ENCODE peak calls at places on chromosomes 4 and X, in four cellular contexts. One of them, this sample, is unnamed.

GRCh38 chrX:110448459-110448858 is 89.8 kb downstream of the RTL9 start:
- DNase-seq in aorta: no peak
- DNase-seq in Karpas-422: no peak
- DNase-seq in heart left ventricle: no peak
- DNase-seq in this sample: no peak

GRCh38 chr4:123110147-123110546 is 187.8 kb upstream of the NUDT6 start:
- DNase-seq in aorta: no peak
- DNase-seq in Karpas-422: no peak
- DNase-seq in heart left ventricle: no peak
- DNase-seq in this sample: no peak

GRCh38 chr4:140071806-140072205 is 82.2 kb downstream of the MAML3 start:
- DNase-seq in Karpas-422: no peak
- DNase-seq in aorta: no peak
- DNase-seq in heart left ventricle: peak
- DNase-seq in this sample: peak

GRCh38 chr4:140427919-140428471 is 547 bp upstream of the CLGN start:
- DNase-seq in Karpas-422: no peak
- DNase-seq in heart left ventricle: no peak
- DNase-seq in aorta: no peak
- DNase-seq in this sample: no peak

GRCh38 chrX:106716004-106716403 is 10.5 kb upstream of the RNF128 start:
- DNase-seq in Karpas-422: no peak
- DNase-seq in aorta: no peak
- DNase-seq in heart left ventricle: no peak
- DNase-seq in this sample: no peak

GRCh38 chr4:19971829-19972228 is 279.9 kb upstream of the SLIT2 start:
- DNase-seq in aorta: no peak
- DNase-seq in Karpas-422: no peak
- DNase-seq in heart left ventricle: no peak
- DNase-seq in this sample: no peak

GRCh38 chr4:125891597-125892258 is 577.0 kb downstream of the FAT4 start:
- DNase-seq in Karpas-422: no peak
- DNase-seq in aorta: no peak
- DNase-seq in heart left ventricle: no peak
- DNase-seq in this sample: peak

GRCh38 chr4:7839856-7840255 is 99.8 kb downstream of the AFAP1 start:
- DNase-seq in aorta: no peak
- DNase-seq in Karpas-422: peak
- DNase-seq in heart left ventricle: no peak
- DNase-seq in this sample: no peak

GRCh38 chr4:155072417-155072816 is 136.0 kb upstream of the NPY2R start:
- DNase-seq in aorta: no peak
- DNase-seq in heart left ventricle: no peak
- DNase-seq in Karpas-422: no peak
- DNase-seq in this sample: no peak

GRCh38 chr4:1416051-1416947 is 10.1 kb upstream of the NKX1-1 start:
- DNase-seq in aorta: peak
- DNase-seq in Karpas-422: no peak
- DNase-seq in heart left ventricle: no peak
- DNase-seq in this sample: no peak

GRCh38 chr4:4618846-4619245 is 77.0 kb upstream of the STX18 start:
- DNase-seq in heart left ventricle: no peak
- DNase-seq in Karpas-422: no peak
- DNase-seq in aorta: no peak
- DNase-seq in this sample: no peak

GRCh38 chr4:98148856-98149255 is 5.6 kb upstream of the STPG2 start:
- DNase-seq in Karpas-422: no peak
- DNase-seq in heart left ventricle: no peak
- DNase-seq in aorta: no peak
- DNase-seq in this sample: no peak

GRCh38 chr4:92090887-92091286 is 212.9 kb upstream of the GRID2 start:
- DNase-seq in Karpas-422: no peak
- DNase-seq in aorta: no peak
- DNase-seq in heart left ventricle: no peak
- DNase-seq in this sample: no peak

GRCh38 chrX:1455948-1456280 is 3.2 kb upstream of the ASMTL start:
- DNase-seq in aorta: no peak
- DNase-seq in Karpas-422: no peak
- DNase-seq in heart left ventricle: no peak
- DNase-seq in this sample: no peak

GRCh38 chr4:6054162-6054922 is 36.1 kb upstream of the C4orf50 start:
- DNase-seq in aorta: peak
- DNase-seq in Karpas-422: no peak
- DNase-seq in heart left ventricle: no peak
- DNase-seq in this sample: no peak

GRCh38 chrX:76148753-76149152 is 24.1 kb upstream of the PBDC1 start:
- DNase-seq in Karpas-422: peak
- DNase-seq in aorta: no peak
- DNase-seq in heart left ventricle: peak
- DNase-seq in this sample: no peak

GRCh38 chr4:26459054-26459755 is 31.1 kb downstream of the CCKAR start:
- DNase-seq in heart left ventricle: no peak
- DNase-seq in aorta: no peak
- DNase-seq in Karpas-422: peak
- DNase-seq in this sample: peak

GRCh38 chrX:134999469-134999868 is 8.7 kb downstream of the SMIM10 start:
- DNase-seq in aorta: no peak
- DNase-seq in heart left ventricle: no peak
- DNase-seq in Karpas-422: peak
- DNase-seq in this sample: peak

GRCh38 chr4:109873791-109874514 is 26.0 kb downstream of the LRIT3 start:
- DNase-seq in heart left ventricle: no peak
- DNase-seq in aorta: no peak
- DNase-seq in Karpas-422: no peak
- DNase-seq in this sample: peak

GRCh38 chr4:15400911-15401671 is 26.7 kb upstream of the C1QTNF7 start:
- DNase-seq in heart left ventricle: peak
- DNase-seq in Karpas-422: no peak
- DNase-seq in aorta: peak
- DNase-seq in this sample: peak

GRCh38 chrX:38973327-38973726 is 172.1 kb downstream of the MID1IP1 start:
- DNase-seq in aorta: no peak
- DNase-seq in Karpas-422: no peak
- DNase-seq in heart left ventricle: no peak
- DNase-seq in this sample: peak

GRCh38 chr4:66160606-66161005 is 490.3 kb upstream of the EPHA5 start:
- DNase-seq in Karpas-422: no peak
- DNase-seq in aorta: no peak
- DNase-seq in heart left ventricle: no peak
- DNase-seq in this sample: no peak

GRCh38 chrX:7215842-7216241 is 67.9 kb upstream of the PUDP start:
- DNase-seq in aorta: no peak
- DNase-seq in Karpas-422: no peak
- DNase-seq in heart left ventricle: no peak
- DNase-seq in this sample: no peak

GRCh38 chr4:82525287-82525898 is 36.4 kb downstream of the TMEM150C start:
- DNase-seq in heart left ventricle: no peak
- DNase-seq in Karpas-422: no peak
- DNase-seq in aorta: no peak
- DNase-seq in this sample: no peak

GRCh38 chrX:136636121-136636520 is 11.8 kb upstream of the CD40LG start:
- DNase-seq in heart left ventricle: no peak
- DNase-seq in Karpas-422: no peak
- DNase-seq in aorta: no peak
- DNase-seq in this sample: no peak

GRCh38 chr4:1987296-1987695 is 21.5 kb downstream of the NELFA start:
- DNase-seq in Karpas-422: no peak
- DNase-seq in heart left ventricle: no peak
- DNase-seq in aorta: no peak
- DNase-seq in this sample: no peak

GRCh38 chrX:153828723-153829548 is 1.4 kb downstream of the PDZD4 start:
- DNase-seq in aorta: peak
- DNase-seq in heart left ventricle: no peak
- DNase-seq in Karpas-422: no peak
- DNase-seq in this sample: no peak
- H3K4me3 ChIP-seq in aorta: no peak
- H3K4me3 ChIP-seq in heart left ventricle: peak
- H3K4me3 ChIP-seq in Karpas-422: no peak
- H3K4me3 ChIP-seq in this sample: no peak

DNA sequence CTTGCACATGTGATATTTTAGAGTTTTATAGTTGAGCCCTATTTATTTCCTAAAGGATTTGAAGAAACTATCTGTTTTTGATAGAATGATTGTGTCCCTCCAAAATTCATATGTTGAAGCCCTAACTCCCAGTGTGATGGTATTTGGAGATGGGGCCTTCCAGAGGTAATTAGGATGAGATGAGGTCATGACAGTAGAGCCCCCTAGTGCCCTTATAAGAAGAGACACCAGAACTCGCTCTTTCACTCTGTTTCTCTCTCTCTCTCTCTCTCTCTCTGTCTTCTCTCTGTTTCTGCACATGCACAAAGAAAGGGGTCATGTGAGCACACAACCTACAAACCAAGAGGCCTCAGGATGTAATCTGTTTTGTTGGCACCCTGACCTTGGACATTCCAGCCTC is 921.9 kb upstream of the DIAPH2 start:
- DNase-seq in aorta: no peak
- DNase-seq in heart left ventricle: no peak
- DNase-seq in Karpas-422: peak
- DNase-seq in this sample: no peak
- H3K4me3 ChIP-seq in aorta: no peak
- H3K4me3 ChIP-seq in heart left ventricle: no peak
- H3K4me3 ChIP-seq in Karpas-422: no peak
- H3K4me3 ChIP-seq in this sample: no peak

GRCh38 chrX:40996886-40997530 is 88.2 kb upstream of the USP9X start:
- DNase-seq in Karpas-422: peak
- DNase-seq in aorta: no peak
- DNase-seq in heart left ventricle: peak
- DNase-seq in this sample: peak
- H3K4me3 ChIP-seq in Karpas-422: peak
- H3K4me3 ChIP-seq in aorta: no peak
- H3K4me3 ChIP-seq in heart left ventricle: no peak
- H3K4me3 ChIP-seq in this sample: no peak

DNA sequence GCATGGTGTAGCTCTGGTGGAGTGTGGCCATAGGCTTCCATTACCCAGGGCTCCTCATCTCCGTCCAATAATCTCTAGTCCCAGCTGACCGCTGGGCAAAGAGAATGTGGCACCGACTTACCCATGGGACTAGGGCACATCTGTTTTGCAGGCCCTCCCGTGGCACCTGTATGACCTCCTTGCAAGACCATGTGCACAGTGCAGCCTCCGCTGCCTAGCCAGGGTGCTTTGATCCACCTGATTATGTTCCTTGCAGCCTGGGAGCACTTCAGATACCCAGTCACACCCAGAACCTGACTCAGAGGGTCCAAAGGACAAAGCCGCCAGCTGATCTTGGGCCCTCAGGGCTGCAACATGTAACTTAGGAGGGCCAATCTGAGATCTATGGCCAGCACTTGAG is 84.8 kb downstream of the PCDH10 start:
- DNase-seq in aorta: no peak
- DNase-seq in heart left ventricle: no peak
- DNase-seq in Karpas-422: no peak
- DNase-seq in this sample: no peak
- H3K4me3 ChIP-seq in aorta: no peak
- H3K4me3 ChIP-seq in heart left ventricle: no peak
- H3K4me3 ChIP-seq in Karpas-422: no peak
- H3K4me3 ChIP-seq in this sample: no peak

GRCh38 chrX:45748443-45748842 is 547.8 kb upstream of the DIPK2B start:
- DNase-seq in Karpas-422: no peak
- DNase-seq in aorta: no peak
- DNase-seq in heart left ventricle: no peak
- DNase-seq in this sample: no peak
- H3K4me3 ChIP-seq in Karpas-422: no peak
- H3K4me3 ChIP-seq in aorta: no peak
- H3K4me3 ChIP-seq in heart left ventricle: peak
- H3K4me3 ChIP-seq in this sample: no peak

GRCh38 chr4:56530269-56531148 is 24.9 kb downstream of the ARL9 start:
- DNase-seq in heart left ventricle: peak
- DNase-seq in aorta: peak
- DNase-seq in Karpas-422: no peak
- DNase-seq in this sample: peak
- H3K4me3 ChIP-seq in heart left ventricle: peak
- H3K4me3 ChIP-seq in aorta: peak
- H3K4me3 ChIP-seq in Karpas-422: no peak
- H3K4me3 ChIP-seq in this sample: peak

GRCh38 chrX:46327229-46328081 is 217.8 kb downstream of the ZNF674 start:
- DNase-seq in aorta: no peak
- DNase-seq in heart left ventricle: no peak
- DNase-seq in Karpas-422: no peak
- DNase-seq in this sample: no peak
- H3K4me3 ChIP-seq in aorta: no peak
- H3K4me3 ChIP-seq in heart left ventricle: peak
- H3K4me3 ChIP-seq in Karpas-422: no peak
- H3K4me3 ChIP-seq in this sample: no peak

DNA sequence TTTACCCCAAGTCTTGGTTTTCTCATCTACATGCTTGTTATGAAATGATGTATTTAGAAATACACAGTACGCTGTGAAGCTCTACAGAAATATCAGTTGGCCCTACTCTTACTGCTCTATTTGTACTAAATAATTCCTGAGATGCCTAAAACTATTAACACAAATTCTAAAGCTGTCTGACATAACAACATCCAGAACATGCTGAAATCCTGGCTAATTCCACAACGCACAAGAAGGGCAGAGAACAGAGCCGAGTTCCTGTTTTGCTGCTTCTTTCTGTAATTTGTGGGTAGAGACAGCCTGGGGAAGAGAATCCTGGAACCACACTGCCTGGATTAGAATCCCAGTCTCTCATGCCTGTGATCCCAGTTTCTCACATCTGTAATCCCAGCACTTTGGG is 59.0 kb downstream of the ZNF827 start:
- DNase-seq in Karpas-422: no peak
- DNase-seq in aorta: no peak
- DNase-seq in heart left ventricle: no peak
- DNase-seq in this sample: peak
- H3K4me3 ChIP-seq in Karpas-422: no peak
- H3K4me3 ChIP-seq in aorta: no peak
- H3K4me3 ChIP-seq in heart left ventricle: no peak
- H3K4me3 ChIP-seq in this sample: no peak